ENCODE peak calls at places on chromosomes 6 and 20, in six cellular contexts. One of them, this sample, is unnamed.

GRCh38 chr6:44966449-44967091 is 361.6 kb upstream of the RUNX2 start:
- DNase-seq in HCT116: peak; percentile 65
- DNase-seq in prostate gland: no peak
- DNase-seq in esophagus muscularis mucosa: no peak
- DNase-seq in vagina: no peak
- DNase-seq in tibial nerve: no peak
- DNase-seq in this sample: no peak

GRCh38 chr6:81138236-81138635 is 614.2 kb downstream of the TENT5A start:
- DNase-seq in HCT116: no peak
- DNase-seq in prostate gland: no peak
- DNase-seq in esophagus muscularis mucosa: no peak
- DNase-seq in vagina: no peak
- DNase-seq in tibial nerve: no peak
- DNase-seq in this sample: no peak

GRCh38 chr6:134422426-134423231 is 104.7 kb upstream of the SGK1 start:
- DNase-seq in HCT116: peak; percentile 28
- DNase-seq in prostate gland: no peak
- DNase-seq in esophagus muscularis mucosa: no peak
- DNase-seq in vagina: no peak
- DNase-seq in tibial nerve: no peak
- DNase-seq in this sample: no peak

GRCh38 chr6:48744948-48745347 is 634.0 kb upstream of the PTCHD4 start:
- DNase-seq in HCT116: no peak
- DNase-seq in prostate gland: no peak
- DNase-seq in esophagus muscularis mucosa: no peak
- DNase-seq in vagina: no peak
- DNase-seq in tibial nerve: no peak
- DNase-seq in this sample: no peak

GRCh38 chr20:43988451-43988850 is 73.8 kb downstream of the TOX2 start:
- DNase-seq in HCT116: no peak
- DNase-seq in prostate gland: no peak
- DNase-seq in esophagus muscularis mucosa: no peak
- DNase-seq in vagina: no peak
- DNase-seq in tibial nerve: no peak
- DNase-seq in this sample: no peak

GRCh38 chr20:3071266-3071609 is 182 bp upstream of the OXT start:
- DNase-seq in HCT116: no peak
- DNase-seq in prostate gland: no peak
- DNase-seq in esophagus muscularis mucosa: no peak
- DNase-seq in vagina: no peak
- DNase-seq in tibial nerve: no peak
- DNase-seq in this sample: no peak

GRCh38 chr20:4767084-4767483 is 45.4 kb downstream of the PRND start:
- DNase-seq in HCT116: no peak
- DNase-seq in prostate gland: no peak
- DNase-seq in esophagus muscularis mucosa: no peak
- DNase-seq in vagina: peak; percentile 14
- DNase-seq in tibial nerve: no peak
- DNase-seq in this sample: no peak

GRCh38 chr6:24908555-24908954 is 27.2 kb downstream of the RIPOR2 start:
- DNase-seq in HCT116: no peak
- DNase-seq in prostate gland: no peak
- DNase-seq in esophagus muscularis mucosa: no peak
- DNase-seq in vagina: no peak
- DNase-seq in tibial nerve: no peak
- DNase-seq in this sample: no peak

GRCh38 chr6:12577124-12577845 is 139.3 kb upstream of the PHACTR1 start:
- DNase-seq in HCT116: no peak
- DNase-seq in prostate gland: no peak
- DNase-seq in esophagus muscularis mucosa: no peak
- DNase-seq in vagina: no peak
- DNase-seq in tibial nerve: no peak
- DNase-seq in this sample: no peak

GRCh38 chr20:11394145-11394833 is 523.4 kb upstream of the BTBD3 start:
- DNase-seq in HCT116: no peak
- DNase-seq in prostate gland: no peak
- DNase-seq in esophagus muscularis mucosa: no peak
- DNase-seq in vagina: no peak
- DNase-seq in tibial nerve: no peak
- DNase-seq in this sample: no peak

GRCh38 chr20:46709055-46709458 is 392 bp upstream of the SLC2A10 start:
- DNase-seq in HCT116: no peak
- DNase-seq in prostate gland: peak; percentile 61
- DNase-seq in esophagus muscularis mucosa: no peak
- DNase-seq in vagina: no peak
- DNase-seq in tibial nerve: no peak
- DNase-seq in this sample: no peak

GRCh38 chr6:113997106-113997505 is 26.2 kb upstream of the HDAC2 start:
- DNase-seq in HCT116: peak; percentile 57
- DNase-seq in prostate gland: no peak
- DNase-seq in esophagus muscularis mucosa: no peak
- DNase-seq in vagina: no peak
- DNase-seq in tibial nerve: no peak
- DNase-seq in this sample: no peak

GRCh38 chr6:112337209-112337638 is 9.9 kb upstream of the RFPL4B start:
- DNase-seq in HCT116: peak; percentile 43
- DNase-seq in prostate gland: peak; percentile 35
- DNase-seq in esophagus muscularis mucosa: no peak
- DNase-seq in vagina: no peak
- DNase-seq in tibial nerve: peak; percentile 47
- DNase-seq in this sample: no peak

GRCh38 chr20:5784735-5785134 is 34.5 kb downstream of the SHLD1 start:
- DNase-seq in HCT116: no peak
- DNase-seq in prostate gland: peak; percentile 34
- DNase-seq in esophagus muscularis mucosa: no peak
- DNase-seq in vagina: no peak
- DNase-seq in tibial nerve: no peak
- DNase-seq in this sample: no peak

GRCh38 chr6:56963793-56964192 is 8.9 kb downstream of the BEND6 start:
- DNase-seq in HCT116: no peak
- DNase-seq in prostate gland: no peak
- DNase-seq in esophagus muscularis mucosa: no peak
- DNase-seq in vagina: no peak
- DNase-seq in tibial nerve: no peak
- DNase-seq in this sample: no peak

GRCh38 chr6:142417331-142417750 is 115.5 kb downstream of the ADGRG6 start:
- DNase-seq in HCT116: no peak
- DNase-seq in prostate gland: no peak
- DNase-seq in esophagus muscularis mucosa: no peak
- DNase-seq in vagina: no peak
- DNase-seq in tibial nerve: no peak
- DNase-seq in this sample: no peak

GRCh38 chr20:3690413-3690812 is 8.6 kb upstream of the ADAM33 start:
- DNase-seq in HCT116: no peak
- DNase-seq in prostate gland: no peak
- DNase-seq in esophagus muscularis mucosa: no peak
- DNase-seq in vagina: no peak
- DNase-seq in tibial nerve: no peak
- DNase-seq in this sample: peak; percentile 47

GRCh38 chr6:108581932-108582500 is 21.3 kb downstream of the FOXO3 start:
- DNase-seq in HCT116: no peak
- DNase-seq in prostate gland: no peak
- DNase-seq in esophagus muscularis mucosa: no peak
- DNase-seq in vagina: no peak
- DNase-seq in tibial nerve: no peak
- DNase-seq in this sample: no peak

GRCh38 chr6:108578595-108579038 is 17.9 kb downstream of the FOXO3 start:
- DNase-seq in HCT116: no peak
- DNase-seq in prostate gland: no peak
- DNase-seq in esophagus muscularis mucosa: no peak
- DNase-seq in vagina: no peak
- DNase-seq in tibial nerve: no peak
- DNase-seq in this sample: no peak

GRCh38 chr6:108582618-108583017 is 21.9 kb downstream of the FOXO3 start:
- DNase-seq in HCT116: no peak
- DNase-seq in prostate gland: no peak
- DNase-seq in esophagus muscularis mucosa: no peak
- DNase-seq in vagina: no peak
- DNase-seq in tibial nerve: no peak
- DNase-seq in this sample: no peak

GRCh38 chr6:108581237-108581931 is 20.7 kb downstream of the FOXO3 start:
- DNase-seq in HCT116: no peak
- DNase-seq in prostate gland: peak; percentile 42
- DNase-seq in esophagus muscularis mucosa: no peak
- DNase-seq in vagina: no peak
- DNase-seq in tibial nerve: no peak
- DNase-seq in this sample: no peak

DNA sequence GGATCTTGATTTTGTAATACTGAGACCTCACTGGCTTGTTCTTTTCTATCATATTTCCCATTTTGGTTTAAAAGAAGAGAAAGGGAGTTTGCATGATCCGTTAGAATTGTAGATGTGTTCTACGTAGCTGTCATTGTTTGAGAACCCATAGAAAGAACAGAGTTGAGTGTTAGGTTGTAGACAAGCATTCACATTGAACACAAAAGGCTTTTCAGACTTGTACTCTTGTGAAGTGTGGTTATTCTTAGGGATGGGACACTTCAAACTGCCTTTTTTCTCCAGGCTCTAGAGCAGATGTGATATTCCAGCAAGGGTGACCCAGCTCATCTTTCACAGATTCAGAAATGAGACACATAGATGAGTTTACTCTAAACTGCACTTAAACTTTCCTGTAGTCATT is 19.9 kb downstream of the FOXO3 start:
- DNase-seq in HCT116: no peak
- DNase-seq in prostate gland: no peak
- DNase-seq in esophagus muscularis mucosa: no peak
- DNase-seq in vagina: no peak
- DNase-seq in tibial nerve: no peak
- DNase-seq in this sample: no peak
- H3K4me3 ChIP-seq in HCT116: no peak overlapping the region
- H3K4me3 ChIP-seq in prostate gland: no peak overlapping the region
- H3K4me3 ChIP-seq in esophagus muscularis mucosa: peak overlapping the region; percentile 10
- H3K4me3 ChIP-seq in vagina: no peak overlapping the region
- H3K4me3 ChIP-seq in tibial nerve: no peak overlapping the region
- H3K4me3 ChIP-seq in this sample: no peak overlapping the region

GRCh38 chr20:49283703-49284625 is 6.1 kb upstream of the ZNFX1 start:
- DNase-seq in HCT116: no peak
- DNase-seq in prostate gland: no peak
- DNase-seq in esophagus muscularis mucosa: no peak
- DNase-seq in vagina: no peak
- DNase-seq in tibial nerve: no peak
- DNase-seq in this sample: no peak

GRCh38 chr20:49281059-49281912 is 3.4 kb upstream of the ZNFX1 start:
- DNase-seq in HCT116: no peak
- DNase-seq in prostate gland: no peak
- DNase-seq in esophagus muscularis mucosa: no peak
- DNase-seq in vagina: no peak
- DNase-seq in tibial nerve: no peak
- DNase-seq in this sample: no peak

GRCh38 chr20:49281913-49282467 is 4.1 kb upstream of the ZNFX1 start:
- DNase-seq in HCT116: no peak
- DNase-seq in prostate gland: no peak
- DNase-seq in esophagus muscularis mucosa: no peak
- DNase-seq in vagina: no peak
- DNase-seq in tibial nerve: no peak
- DNase-seq in this sample: no peak

GRCh38 chr20:49283176-49283702 is 5.4 kb upstream of the ZNFX1 start:
- DNase-seq in HCT116: no peak
- DNase-seq in prostate gland: no peak
- DNase-seq in esophagus muscularis mucosa: no peak
- DNase-seq in vagina: no peak
- DNase-seq in tibial nerve: no peak
- DNase-seq in this sample: no peak

DNA sequence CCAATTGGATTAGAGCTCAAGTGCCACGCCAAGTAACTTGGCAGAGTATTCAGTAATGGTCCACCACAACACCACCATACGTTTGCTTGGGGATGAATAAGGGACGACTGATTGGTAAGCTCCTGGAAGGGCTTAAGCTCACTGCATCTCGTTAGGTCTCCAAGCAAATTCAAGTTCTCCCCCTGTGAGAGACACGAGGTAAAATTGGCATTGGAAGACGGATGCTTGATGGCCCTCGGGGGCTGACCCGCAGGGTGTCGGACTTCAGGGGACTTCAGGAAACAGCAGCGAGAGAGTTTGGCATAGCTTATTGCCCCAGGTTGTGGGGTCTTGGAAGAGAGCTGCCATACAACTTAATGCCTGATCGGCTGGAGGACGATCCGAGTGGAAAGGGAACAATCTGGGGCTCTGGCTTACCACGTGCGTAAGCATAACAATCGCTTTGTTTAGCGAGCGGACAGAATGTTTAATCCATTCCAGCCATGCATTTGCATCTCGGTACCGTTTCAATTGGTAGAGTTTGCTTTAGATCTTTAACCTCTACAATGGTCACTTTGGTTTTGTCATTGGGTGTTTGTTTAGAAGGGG is 4.8 kb upstream of the ZNFX1 start:
- DNase-seq in HCT116: no peak
- DNase-seq in prostate gland: no peak
- DNase-seq in esophagus muscularis mucosa: no peak
- DNase-seq in vagina: no peak
- DNase-seq in tibial nerve: no peak
- DNase-seq in this sample: no peak
- TF ChIP-seq POLR2A in HCT116: no peak
- TF ChIP-seq POLR2A in prostate gland: no peak
- TF ChIP-seq POLR2A in esophagus muscularis mucosa: no peak
- TF ChIP-seq POLR2A in vagina: no peak
- TF ChIP-seq POLR2A in tibial nerve: no peak
- TF ChIP-seq POLR2A in this sample: no peak

GRCh38 chr6:139708342-139709199 is 334.1 kb upstream of the CITED2 start:
- DNase-seq in HCT116: no peak
- DNase-seq in prostate gland: no peak
- DNase-seq in esophagus muscularis mucosa: no peak
- DNase-seq in vagina: no peak
- DNase-seq in tibial nerve: no peak
- DNase-seq in this sample: no peak
- H3K4me3 ChIP-seq in HCT116: no peak overlapping the region
- H3K4me3 ChIP-seq in prostate gland: no peak overlapping the region
- H3K4me3 ChIP-seq in esophagus muscularis mucosa: no peak overlapping the region
- H3K4me3 ChIP-seq in vagina: no peak overlapping the region
- H3K4me3 ChIP-seq in tibial nerve: no peak overlapping the region
- H3K4me3 ChIP-seq in this sample: no peak overlapping the region

GRCh38 chr6:127538750-127539264 is 19.7 kb upstream of the MTCL3 start:
- DNase-seq in HCT116: no peak
- DNase-seq in prostate gland: no peak
- DNase-seq in esophagus muscularis mucosa: no peak
- DNase-seq in vagina: no peak
- DNase-seq in tibial nerve: no peak
- DNase-seq in this sample: no peak

DNA sequence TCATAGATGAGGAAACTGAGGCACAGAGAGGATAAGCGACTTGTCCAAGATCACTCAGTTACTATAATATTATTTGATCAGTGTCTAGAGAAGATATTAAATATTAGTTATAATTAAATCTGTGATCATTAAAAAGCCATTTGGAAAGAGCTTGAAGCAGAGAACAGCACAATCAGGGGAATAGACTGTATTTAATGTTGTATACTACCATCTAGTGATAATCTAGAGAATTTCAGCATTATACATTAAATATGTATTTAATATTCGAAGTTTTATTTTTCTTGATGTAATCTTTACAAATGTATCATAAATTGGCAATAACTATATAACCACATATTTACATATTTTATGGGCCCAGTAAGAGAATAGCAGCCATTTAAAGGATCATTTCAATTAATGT is 20.2 kb upstream of the MTCL3 start:
- DNase-seq in HCT116: no peak
- DNase-seq in prostate gland: no peak
- DNase-seq in esophagus muscularis mucosa: no peak
- DNase-seq in vagina: no peak
- DNase-seq in tibial nerve: no peak
- DNase-seq in this sample: no peak
- TF ChIP-seq POLR2A in HCT116: no peak
- TF ChIP-seq POLR2A in prostate gland: no peak
- TF ChIP-seq POLR2A in esophagus muscularis mucosa: no peak
- TF ChIP-seq POLR2A in vagina: no peak
- TF ChIP-seq POLR2A in tibial nerve: no peak
- TF ChIP-seq POLR2A in this sample: no peak

This sample was measured in heart left ventricle.